ENCODE peak calls at places on chromosomes 4 and X, in eight cellular contexts. One of them, this sample, is unnamed.

GRCh38 chr4:183636923-183637322 is 22.1 kb downstream of the RWDD4 start:
- DNase-seq in A549: peak; percentile 24
- DNase-seq in GM12878: no peak
- DNase-seq in SK-N-SH: no peak
- DNase-seq in HCT116: no peak
- DNase-seq in HepG2: no peak
- DNase-seq in Panc1: no peak
- DNase-seq in K562: no peak
- DNase-seq in this sample: peak; percentile 29

GRCh38 chrX:150507251-150507856 is 61.1 kb upstream of the MTM1 start:
- DNase-seq in A549: no peak
- DNase-seq in GM12878: no peak
- DNase-seq in SK-N-SH: no peak
- DNase-seq in HCT116: no peak
- DNase-seq in HepG2: no peak
- DNase-seq in Panc1: no peak
- DNase-seq in K562: no peak
- DNase-seq in this sample: peak; percentile 67

GRCh38 chrX:132146456-132146855 is 18.6 kb upstream of the FRMD7 start:
- DNase-seq in A549: no peak
- DNase-seq in GM12878: no peak
- DNase-seq in SK-N-SH: no peak
- DNase-seq in HCT116: no peak
- DNase-seq in HepG2: peak; percentile 52
- DNase-seq in Panc1: no peak
- DNase-seq in K562: no peak
- DNase-seq in this sample: peak; percentile 37

GRCh38 chr4:1522606-1523005 is 116.4 kb upstream of the NKX1-1 start:
- DNase-seq in A549: no peak
- DNase-seq in GM12878: no peak
- DNase-seq in SK-N-SH: no peak
- DNase-seq in HCT116: no peak
- DNase-seq in HepG2: no peak
- DNase-seq in Panc1: no peak
- DNase-seq in K562: no peak
- DNase-seq in this sample: no peak

GRCh38 chr4:8238061-8238511 is 31.5 kb upstream of the HTRA3 start:
- DNase-seq in A549: no peak
- DNase-seq in GM12878: no peak
- DNase-seq in SK-N-SH: no peak
- DNase-seq in HCT116: no peak
- DNase-seq in HepG2: no peak
- DNase-seq in Panc1: no peak
- DNase-seq in K562: no peak
- DNase-seq in this sample: no peak

GRCh38 chrX:1904663-1905218 is 289.9 kb downstream of the ASMT start:
- DNase-seq in A549: no peak
- DNase-seq in GM12878: no peak
- DNase-seq in SK-N-SH: no peak
- DNase-seq in HCT116: no peak
- DNase-seq in HepG2: no peak
- DNase-seq in Panc1: no peak
- DNase-seq in K562: no peak
- DNase-seq in this sample: no peak

GRCh38 chr4:10030946-10031662 is 9.8 kb upstream of the SLC2A9 start:
- DNase-seq in A549: no peak
- DNase-seq in GM12878: no peak
- DNase-seq in SK-N-SH: no peak
- DNase-seq in HCT116: no peak
- DNase-seq in HepG2: no peak
- DNase-seq in Panc1: no peak
- DNase-seq in K562: no peak
- DNase-seq in this sample: no peak

GRCh38 chr4:113738251-113738650 is 23.3 kb downstream of the CAMK2D start:
- DNase-seq in A549: no peak
- DNase-seq in GM12878: no peak
- DNase-seq in SK-N-SH: no peak
- DNase-seq in HCT116: no peak
- DNase-seq in HepG2: no peak
- DNase-seq in Panc1: no peak
- DNase-seq in K562: no peak
- DNase-seq in this sample: no peak

GRCh38 chr4:44760142-44760898 is 34.0 kb upstream of the GNPDA2 start:
- DNase-seq in A549: peak; percentile 23
- DNase-seq in GM12878: no peak
- DNase-seq in SK-N-SH: peak; percentile 15
- DNase-seq in HCT116: peak; percentile 19
- DNase-seq in HepG2: peak; percentile 7
- DNase-seq in Panc1: peak; percentile 5
- DNase-seq in K562: peak; percentile 13
- DNase-seq in this sample: peak; percentile 60

GRCh38 chrX:86148024-86148511 is at the start of gene DACH2:
- DNase-seq in A549: peak; percentile 71
- DNase-seq in GM12878: no peak
- DNase-seq in SK-N-SH: peak; percentile 78
- DNase-seq in HCT116: no peak
- DNase-seq in HepG2: peak; percentile 40
- DNase-seq in Panc1: no peak
- DNase-seq in K562: peak; percentile 25
- DNase-seq in this sample: peak; percentile 82

GRCh38 chr4:142420461-142421095 is 425.5 kb downstream of the INPP4B start:
- DNase-seq in A549: no peak
- DNase-seq in GM12878: no peak
- DNase-seq in SK-N-SH: no peak
- DNase-seq in HCT116: no peak
- DNase-seq in HepG2: no peak
- DNase-seq in Panc1: no peak
- DNase-seq in K562: no peak
- DNase-seq in this sample: no peak

GRCh38 chr4:58665649-58666048 is 1555.5 kb upstream of the IGFBP7 start:
- DNase-seq in A549: no peak
- DNase-seq in GM12878: no peak
- DNase-seq in SK-N-SH: no peak
- DNase-seq in HCT116: no peak
- DNase-seq in HepG2: no peak
- DNase-seq in Panc1: no peak
- DNase-seq in K562: no peak
- DNase-seq in this sample: no peak

GRCh38 chrX:17535229-17535628 is 160.2 kb downstream of the NHS start:
- DNase-seq in A549: peak; percentile 46
- DNase-seq in GM12878: no peak
- DNase-seq in SK-N-SH: peak; percentile 30
- DNase-seq in HCT116: peak; percentile 16
- DNase-seq in HepG2: peak; percentile 18
- DNase-seq in Panc1: no peak
- DNase-seq in K562: peak; percentile 35
- DNase-seq in this sample: peak; percentile 74

GRCh38 chrX:54447461-54447860 is 7.3 kb downstream of the TSR2 start:
- DNase-seq in A549: peak; percentile 30
- DNase-seq in GM12878: no peak
- DNase-seq in SK-N-SH: no peak
- DNase-seq in HCT116: no peak
- DNase-seq in HepG2: no peak
- DNase-seq in Panc1: no peak
- DNase-seq in K562: no peak
- DNase-seq in this sample: peak; percentile 45

GRCh38 chrX:56790778-56791177 is 61.7 kb downstream of the NBDY start:
- DNase-seq in A549: no peak
- DNase-seq in GM12878: no peak
- DNase-seq in SK-N-SH: no peak
- DNase-seq in HCT116: no peak
- DNase-seq in HepG2: no peak
- DNase-seq in Panc1: no peak
- DNase-seq in K562: no peak
- DNase-seq in this sample: no peak

DNA sequence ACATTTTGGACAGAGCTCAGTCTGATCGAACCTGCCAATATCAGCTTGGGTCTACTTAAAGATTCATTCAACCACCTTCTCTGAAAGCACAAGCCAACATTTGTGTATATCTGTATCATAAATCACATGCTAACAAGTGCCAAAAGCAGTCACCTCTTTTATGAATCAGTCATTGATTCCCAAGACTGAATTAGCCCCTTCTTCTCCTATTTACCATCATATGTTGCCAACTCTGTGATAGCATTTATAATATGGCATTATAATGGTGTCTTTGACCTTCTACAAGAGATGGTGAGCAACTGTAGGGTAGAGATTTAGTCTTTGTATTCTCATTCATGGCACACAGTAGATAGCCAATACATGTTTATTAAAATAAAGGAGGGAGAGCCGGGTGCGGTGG is 61.4 kb downstream of the DDX53 start:
- DNase-seq in A549: no peak
- DNase-seq in GM12878: no peak
- DNase-seq in SK-N-SH: no peak
- DNase-seq in HCT116: no peak
- DNase-seq in HepG2: no peak
- DNase-seq in Panc1: no peak
- DNase-seq in K562: no peak
- DNase-seq in this sample: no peak
- TF ChIP-seq REST in A549: no peak
- TF ChIP-seq REST in GM12878: no peak
- TF ChIP-seq REST in SK-N-SH: no peak
- TF ChIP-seq REST in HCT116: no peak
- TF ChIP-seq REST in HepG2: no peak
- TF ChIP-seq REST in Panc1: no peak
- TF ChIP-seq REST in K562: no peak
- TF ChIP-seq REST in this sample: no peak

GRCh38 chr4:41142356-41142755 is 72.0 kb downstream of the APBB2 start:
- DNase-seq in A549: no peak
- DNase-seq in GM12878: no peak
- DNase-seq in SK-N-SH: no peak
- DNase-seq in HCT116: no peak
- DNase-seq in HepG2: no peak
- DNase-seq in Panc1: no peak
- DNase-seq in K562: no peak
- DNase-seq in this sample: no peak

GRCh38 chr4:41140410-41140809 is 73.9 kb downstream of the APBB2 start:
- DNase-seq in A549: no peak
- DNase-seq in GM12878: no peak
- DNase-seq in SK-N-SH: no peak
- DNase-seq in HCT116: no peak
- DNase-seq in HepG2: no peak
- DNase-seq in Panc1: no peak
- DNase-seq in K562: no peak
- DNase-seq in this sample: no peak

GRCh38 chr4:41142946-41143720 is 71.2 kb downstream of the APBB2 start:
- DNase-seq in A549: no peak
- DNase-seq in GM12878: no peak
- DNase-seq in SK-N-SH: no peak
- DNase-seq in HCT116: no peak
- DNase-seq in HepG2: no peak
- DNase-seq in Panc1: no peak
- DNase-seq in K562: no peak
- DNase-seq in this sample: no peak

GRCh38 chr4:41143721-41144379 is 70.5 kb downstream of the APBB2 start:
- DNase-seq in A549: no peak
- DNase-seq in GM12878: no peak
- DNase-seq in SK-N-SH: no peak
- DNase-seq in HCT116: no peak
- DNase-seq in HepG2: no peak
- DNase-seq in Panc1: no peak
- DNase-seq in K562: no peak
- DNase-seq in this sample: no peak

GRCh38 chr4:41141910-41142309 is 72.4 kb downstream of the APBB2 start:
- DNase-seq in A549: peak; percentile 19
- DNase-seq in GM12878: no peak
- DNase-seq in SK-N-SH: no peak
- DNase-seq in HCT116: no peak
- DNase-seq in HepG2: no peak
- DNase-seq in Panc1: no peak
- DNase-seq in K562: no peak
- DNase-seq in this sample: no peak
- H3K4me3 ChIP-seq in A549: no peak overlapping the region
- H3K4me3 ChIP-seq in GM12878: no peak overlapping the region
- H3K4me3 ChIP-seq in SK-N-SH: no peak overlapping the region
- H3K4me3 ChIP-seq in HCT116: no peak overlapping the region
- H3K4me3 ChIP-seq in HepG2: no peak overlapping the region
- H3K4me3 ChIP-seq in Panc1: no peak overlapping the region
- H3K4me3 ChIP-seq in K562: no peak overlapping the region
- H3K4me3 ChIP-seq in this sample: no peak overlapping the region

DNA sequence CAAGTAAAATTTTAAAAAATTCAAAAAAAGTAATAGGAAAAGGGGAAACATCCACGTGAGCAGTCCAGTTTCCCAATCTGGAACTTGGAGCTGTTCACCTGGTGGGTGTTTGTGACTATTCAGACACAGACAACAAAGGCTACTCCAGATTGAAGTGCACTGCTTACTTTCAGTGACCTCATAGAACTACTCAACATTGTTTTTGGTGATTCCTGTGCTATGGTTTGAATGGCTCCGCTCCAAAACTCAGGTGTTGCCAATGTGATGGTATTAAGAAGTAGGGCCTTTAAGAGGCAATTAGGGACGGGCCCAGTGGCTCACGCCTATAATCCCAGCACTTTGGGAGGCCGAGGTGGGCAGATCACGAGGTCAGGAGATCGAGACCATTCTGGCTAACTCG is 22.1 kb downstream of the SH3RF1 start:
- DNase-seq in A549: no peak
- DNase-seq in GM12878: no peak
- DNase-seq in SK-N-SH: no peak
- DNase-seq in HCT116: no peak
- DNase-seq in HepG2: no peak
- DNase-seq in Panc1: no peak
- DNase-seq in K562: no peak
- DNase-seq in this sample: no peak
- H3K4me1 ChIP-seq in A549: peaks cover 89% of the 10 kb centered on the region
- H3K4me1 ChIP-seq in GM12878: no peaks in the 10 kb centered on the region
- H3K4me1 ChIP-seq in SK-N-SH: peaks cover 62% of the 10 kb centered on the region
- H3K4me1 ChIP-seq in HCT116: peaks cover 52% of the 10 kb centered on the region
- H3K4me1 ChIP-seq in HepG2: peaks cover 78% of the 10 kb centered on the region
- H3K4me1 ChIP-seq in Panc1: peaks cover 26% of the 10 kb centered on the region
- H3K4me1 ChIP-seq in K562: no peaks in the 10 kb centered on the region
- H3K4me1 ChIP-seq in this sample: peaks cover 55% of the 10 kb centered on the region

GRCh38 chr4:47939456-47939855 is 25.1 kb upstream of the NFXL1 start:
- DNase-seq in A549: no peak
- DNase-seq in GM12878: no peak
- DNase-seq in SK-N-SH: no peak
- DNase-seq in HCT116: no peak
- DNase-seq in HepG2: no peak
- DNase-seq in Panc1: no peak
- DNase-seq in K562: no peak
- DNase-seq in this sample: no peak

GRCh38 chr4:47930971-47931804 is 16.8 kb upstream of the NFXL1 start:
- DNase-seq in A549: no peak
- DNase-seq in GM12878: no peak
- DNase-seq in SK-N-SH: peak; percentile 26
- DNase-seq in HCT116: no peak
- DNase-seq in HepG2: no peak
- DNase-seq in Panc1: no peak
- DNase-seq in K562: no peak
- DNase-seq in this sample: no peak

GRCh38 chr4:47936336-47936735 is 22.0 kb upstream of the NFXL1 start:
- DNase-seq in A549: no peak
- DNase-seq in GM12878: no peak
- DNase-seq in SK-N-SH: no peak
- DNase-seq in HCT116: no peak
- DNase-seq in HepG2: no peak
- DNase-seq in Panc1: no peak
- DNase-seq in K562: no peak
- DNase-seq in this sample: no peak

GRCh38 chr4:47929682-47930201 is 15.4 kb upstream of the NFXL1 start:
- DNase-seq in A549: no peak
- DNase-seq in GM12878: no peak
- DNase-seq in SK-N-SH: no peak
- DNase-seq in HCT116: no peak
- DNase-seq in HepG2: no peak
- DNase-seq in Panc1: no peak
- DNase-seq in K562: no peak
- DNase-seq in this sample: no peak

GRCh38 chr4:47933798-47934197 is 19.4 kb upstream of the NFXL1 start:
- DNase-seq in A549: peak; percentile 28
- DNase-seq in GM12878: no peak
- DNase-seq in SK-N-SH: peak; percentile 36
- DNase-seq in HCT116: no peak
- DNase-seq in HepG2: peak; percentile 32
- DNase-seq in Panc1: no peak
- DNase-seq in K562: peak; percentile 42
- DNase-seq in this sample: peak; percentile 63
- TF ChIP-seq REST in A549: no peak
- TF ChIP-seq REST in GM12878: no peak
- TF ChIP-seq REST in SK-N-SH: no peak
- TF ChIP-seq REST in HCT116: no peak
- TF ChIP-seq REST in HepG2: no peak
- TF ChIP-seq REST in Panc1: no peak
- TF ChIP-seq REST in K562: no peak
- TF ChIP-seq REST in this sample: no peak

This sample was measured in GM23338.